ENCODE peak calls at places on chromosomes 16 and 17, in eight cellular contexts. M is HCT116, Q is brain microvascular endothelial cell, W is tibial artery, F is uterus, P is dorsolateral prefrontal cortex, S is AG10803, Y is heart right ventricle. A is an unnamed sample.

GRCh38 chr16:53465606-53466290 is 31.5 kb downstream of the RBL2 start:
- DNase-seq in P (no peak), F (no peak), M (peak), W (no peak), Y (no peak), S (peak), Q (peak), A (peak)

GRCh38 chr17:83014297-83014696 is 65.1 kb upstream of the METRNL start:
- DNase-seq in Y (no peak), F (no peak), S (no peak), Q (no peak), P (no peak), M (no peak), W (no peak), A (no peak)

GRCh38 chr17:8940866-8941471 is 24.5 kb downstream of the PIK3R5 start:
- DNase-seq in P (no peak), F (no peak), W (no peak), Q (no peak), Y (no peak), M (no peak), S (no peak), A (no peak)

GRCh38 chr17:13413001-13413400 is 188.7 kb downstream of the HS3ST3A1 start:
- DNase-seq in M (no peak), S (peak), Q (peak), Y (no peak), P (no peak), W (no peak), F (no peak), A (no peak)

GRCh38 chr16:75477680-75478473 is 13.4 kb upstream of the TMEM170A start:
- DNase-seq in Y (no peak), F (no peak), P (no peak), W (no peak), Q (no peak), M (no peak), S (no peak), A (no peak)

GRCh38 chr17:65742433-65743312 is 181.2 kb upstream of the AXIN2 start:
- DNase-seq in F (no peak), M (peak), Q (peak), W (no peak), P (no peak), S (peak), Y (no peak), A (peak)

GRCh38 chr17:7094661-7095064 is 14.6 kb upstream of the CLEC10A start:
- DNase-seq in W (peak), F (no peak), M (no peak), Y (no peak), Q (no peak), S (no peak), P (no peak), A (no peak)

GRCh38 chr17:77445030-77445907 is 304.5 kb downstream of the SEC14L1 start:
- DNase-seq in S (peak), P (peak), W (peak), Q (no peak), Y (no peak), M (no peak), F (peak), A (no peak)

GRCh38 chr16:19166500-19166899 is 1.5 kb upstream of the SYT17 start:
- DNase-seq in P (no peak), S (no peak), Q (no peak), F (no peak), M (peak), Y (no peak), W (no peak), A (no peak)

GRCh38 chr17:41049110-41049509 is 2.0 kb upstream of the KRTAP2-1 start:
- DNase-seq in W (no peak), F (no peak), Y (no peak), S (peak), M (no peak), Q (peak), P (no peak), A (no peak)

GRCh38 chr17:81422776-81423697 is 27.8 kb downstream of the BAHCC1 start:
- DNase-seq in P (no peak), F (peak), Q (peak), S (peak), Y (peak), W (peak), M (peak), A (peak)

GRCh38 chr17:17738901-17739300 is 57.6 kb downstream of the RAI1 start:
- DNase-seq in W (no peak), P (peak), F (no peak), S (no peak), Q (no peak), M (no peak), Y (no peak), A (no peak)

GRCh38 chr16:64933890-64934289 is 188.0 kb downstream of the CDH11 start:
- DNase-seq in F (no peak), Y (no peak), Q (peak), W (no peak), M (no peak), P (no peak), S (no peak), A (no peak)

GRCh38 chr16:63789603-63790002 is 1332.3 kb downstream of the CDH11 start:
- DNase-seq in S (no peak), F (no peak), Q (no peak), Y (no peak), W (no peak), M (no peak), P (no peak), A (no peak)

GRCh38 chr16:51864575-51864974 is 682.4 kb downstream of the TOX3 start:
- DNase-seq in P (no peak), Q (no peak), M (no peak), S (no peak), F (no peak), W (no peak), Y (no peak), A (no peak)

DNA sequence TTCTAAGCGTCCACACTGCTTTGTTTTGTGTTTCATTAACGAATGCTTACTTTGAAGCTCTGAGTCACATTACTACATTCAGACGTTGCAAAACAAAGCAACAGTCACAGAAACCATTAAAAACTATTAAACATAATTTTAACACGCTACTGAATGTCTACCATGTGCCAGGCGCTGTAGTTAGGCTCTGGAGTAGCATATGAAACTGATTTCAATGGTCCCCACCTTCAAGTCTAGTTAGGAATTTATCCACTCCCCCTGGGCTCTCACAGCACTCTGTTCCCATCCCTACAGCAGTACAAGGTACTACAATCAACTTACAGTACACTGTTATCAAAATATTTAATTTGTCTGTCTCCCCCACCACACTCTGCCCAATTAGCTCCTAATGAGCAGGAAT is 631 bp downstream of the UTP6 start:
- DNase-seq in F (no peak), P (no peak), M (no peak), Q (peak), Y (no peak), S (peak), W (no peak), A (no peak)
- TF ChIP-seq CTCF in F (no peak), P (no peak), M (no peak), Q (no peak), Y (no peak), S (no peak), W (no peak), A (no peak)

GRCh38 chr17:61406871-61407210 is 7.2 kb downstream of the TBX2 start:
- DNase-seq in P (no peak), M (no peak), S (no peak), Q (no peak), F (no peak), Y (no peak), W (no peak), A (no peak)
- H3K4me3 ChIP-seq in P (no peak), M (no peak), S (no peak), Q (no peak), F (no peak), Y (peak), W (no peak), A (no peak)

GRCh38 chr17:72852267-72852945 is 240.1 kb downstream of the SLC39A11 start:
- DNase-seq in S (peak), F (no peak), P (no peak), W (no peak), M (no peak), Y (no peak), Q (no peak), A (no peak)

GRCh38 chr17:72850410-72850809 is 242.1 kb downstream of the SLC39A11 start:
- DNase-seq in S (peak), W (no peak), P (no peak), Q (peak), Y (no peak), M (no peak), F (no peak), A (peak)

GRCh38 chr17:72858826-72859495 is 233.5 kb downstream of the SLC39A11 start:
- DNase-seq in Q (no peak), P (no peak), W (no peak), F (no peak), Y (no peak), M (no peak), S (no peak), A (no peak)

GRCh38 chr17:72853438-72854415 is 238.8 kb downstream of the SLC39A11 start:
- DNase-seq in Y (no peak), M (no peak), P (no peak), Q (no peak), W (no peak), F (no peak), S (no peak), A (no peak)
- TF ChIP-seq CTCF in Y (no peak), M (no peak), P (no peak), Q (no peak), W (no peak), F (no peak), S (no peak), A (no peak)

GRCh38 chr17:3920940-3921852 is 4.9 kb upstream of the P2RX1 start:
- DNase-seq in Q (no peak), F (no peak), P (no peak), W (peak), Y (no peak), M (no peak), S (no peak), A (no peak)
- H3K4me3 ChIP-seq in Q (no peak), F (no peak), P (no peak), W (peak), Y (no peak), M (no peak), S (no peak), A (no peak)

DNA sequence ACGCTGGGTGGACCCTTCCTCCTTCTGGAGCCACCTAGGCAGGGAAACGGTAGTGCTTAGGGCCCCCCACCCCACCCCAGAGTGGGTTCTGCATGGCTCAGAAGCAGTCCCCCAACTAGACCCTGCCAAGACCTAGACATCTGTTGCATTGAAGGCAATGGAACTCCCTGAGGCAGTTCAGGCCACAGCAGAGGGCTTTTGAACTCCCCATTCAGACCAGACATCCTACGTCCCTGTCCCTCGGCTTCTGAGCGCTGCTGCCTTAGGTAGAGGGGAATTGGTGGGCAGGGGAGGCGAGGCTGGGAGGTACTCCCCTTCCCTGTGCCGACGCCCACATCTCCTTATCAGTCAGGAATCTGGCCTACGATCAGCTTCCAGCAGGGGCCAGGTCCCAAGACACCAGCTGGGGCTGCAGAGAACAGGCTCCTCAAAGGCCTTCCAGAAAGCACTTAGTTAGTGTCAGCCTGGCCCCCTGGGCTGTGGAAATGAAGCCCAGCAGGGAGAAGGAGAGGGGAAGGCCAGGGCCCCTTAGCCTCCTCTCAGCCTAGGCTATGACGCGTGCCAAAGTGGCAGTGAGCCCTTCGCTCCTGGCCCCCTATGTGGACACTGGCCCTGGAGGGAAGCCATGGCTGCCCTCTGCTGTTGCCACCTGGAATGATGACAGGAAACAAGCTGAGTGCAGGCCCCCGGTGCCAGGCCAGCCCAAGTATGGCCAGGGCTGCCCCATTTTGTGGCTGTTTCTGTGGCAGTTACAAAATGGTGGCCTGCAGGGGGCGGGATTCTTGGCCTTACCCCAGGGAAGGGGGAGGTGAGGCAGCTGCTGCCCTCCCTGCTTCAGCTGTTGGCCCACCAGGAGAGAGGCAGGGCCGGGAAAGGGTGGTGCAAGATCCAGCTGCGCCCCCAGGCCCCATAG is 11.1 kb downstream of the TBX4 start:
- DNase-seq in M (no peak), Y (no peak), P (peak), Q (no peak), F (no peak), W (peak), S (no peak), A (no peak)
- TF ChIP-seq CTCF in M (peak), Y (no peak), P (no peak), Q (peak), F (no peak), W (no peak), S (no peak), A (peak)

GRCh38 chr16:675884-676564 is 553 bp downstream of the RHBDL1 start:
- DNase-seq in Y (no peak), S (no peak), Q (no peak), F (no peak), W (no peak), P (no peak), M (no peak), A (no peak)
- H3K4me3 ChIP-seq in Y (peak), S (peak), Q (peak), F (no peak), W (peak), P (peak), M (no peak), A (peak)

GRCh38 chr16:3058173-3059030 is 7.0 kb upstream of the IL32 start:
- DNase-seq in M (peak), P (peak), S (peak), Q (no peak), Y (peak), F (peak), W (no peak), A (no peak)
- TF ChIP-seq CTCF in M (peak), P (no peak), S (no peak), Q (peak), Y (no peak), F (no peak), W (no peak), A (no peak)

GRCh38 chr17:74772071-74772470 is 4.1 kb downstream of the NAT9 start:
- DNase-seq in Q (no peak), Y (no peak), S (no peak), P (no peak), F (no peak), M (no peak), W (no peak), A (no peak)
- H3K4me3 ChIP-seq in Q (no peak), Y (no peak), S (no peak), P (no peak), F (no peak), M (no peak), W (no peak), A (no peak)

GRCh38 chr17:39923836-39924690 is 3.3 kb downstream of the ORMDL3 start:
- DNase-seq in Y (no peak), Q (peak), M (no peak), F (no peak), P (no peak), W (no peak), S (peak), A (no peak)
- TF ChIP-seq CTCF in Y (no peak), Q (peak), M (no peak), F (no peak), P (no peak), W (no peak), S (peak), A (peak)

A was measured in astrocyte of the cerebellum.